ENCODE peak calls at places on chromosomes 11 and 22, in seven cellular contexts. One of them, this sample, is unnamed.

GRCh38 chr22:37384691-37385090 is 42.6 kb downstream of the ELFN2 start:
- DNase-seq in left ventricle myocardium inferior: no peak
- DNase-seq in astrocyte: no peak
- DNase-seq in HFF-Myc: no peak
- DNase-seq in neural progenitor cell: no peak
- DNase-seq in body of pancreas: no peak
- DNase-seq in kidney: no peak
- DNase-seq in this sample: no peak

GRCh38 chr22:35377735-35378134 is 3.2 kb upstream of the HMOX1 start:
- DNase-seq in left ventricle myocardium inferior: no peak
- DNase-seq in astrocyte: no peak
- DNase-seq in HFF-Myc: no peak
- DNase-seq in neural progenitor cell: no peak
- DNase-seq in body of pancreas: no peak
- DNase-seq in kidney: no peak
- DNase-seq in this sample: no peak

GRCh38 chr22:45212306-45212709 is 28.4 kb downstream of the KIAA0930 start:
- DNase-seq in left ventricle myocardium inferior: peak
- DNase-seq in astrocyte: peak
- DNase-seq in HFF-Myc: peak
- DNase-seq in neural progenitor cell: peak
- DNase-seq in body of pancreas: peak
- DNase-seq in kidney: peak
- DNase-seq in this sample: peak

GRCh38 chr11:11476971-11477645 is 124.1 kb upstream of the CSNK2A3 start:
- DNase-seq in left ventricle myocardium inferior: no peak
- DNase-seq in astrocyte: no peak
- DNase-seq in HFF-Myc: no peak
- DNase-seq in neural progenitor cell: no peak
- DNase-seq in body of pancreas: no peak
- DNase-seq in kidney: no peak
- DNase-seq in this sample: no peak

GRCh38 chr22:47115518-47115890 is 353.1 kb downstream of the TBC1D22A start:
- DNase-seq in left ventricle myocardium inferior: no peak
- DNase-seq in astrocyte: no peak
- DNase-seq in HFF-Myc: no peak
- DNase-seq in neural progenitor cell: no peak
- DNase-seq in body of pancreas: no peak
- DNase-seq in kidney: no peak
- DNase-seq in this sample: no peak

GRCh38 chr11:1151366-1152315 is 6.1 kb upstream of the MUC5AC start:
- DNase-seq in left ventricle myocardium inferior: no peak
- DNase-seq in astrocyte: no peak
- DNase-seq in HFF-Myc: no peak
- DNase-seq in neural progenitor cell: no peak
- DNase-seq in body of pancreas: no peak
- DNase-seq in kidney: peak
- DNase-seq in this sample: no peak

GRCh38 chr11:93842461-93842860 is 8.0 kb downstream of the VSTM5 start:
- DNase-seq in left ventricle myocardium inferior: no peak
- DNase-seq in astrocyte: peak
- DNase-seq in HFF-Myc: no peak
- DNase-seq in neural progenitor cell: no peak
- DNase-seq in body of pancreas: peak
- DNase-seq in kidney: no peak
- DNase-seq in this sample: peak

GRCh38 chr11:108965602-108966001 is 300.7 kb downstream of the DDX10 start:
- DNase-seq in left ventricle myocardium inferior: no peak
- DNase-seq in astrocyte: peak
- DNase-seq in HFF-Myc: peak
- DNase-seq in neural progenitor cell: no peak
- DNase-seq in body of pancreas: no peak
- DNase-seq in kidney: no peak
- DNase-seq in this sample: peak

GRCh38 chr11:69445131-69445470 is 36.4 kb upstream of the LINC01488 start:
- DNase-seq in left ventricle myocardium inferior: no peak
- DNase-seq in astrocyte: no peak
- DNase-seq in HFF-Myc: no peak
- DNase-seq in neural progenitor cell: no peak
- DNase-seq in body of pancreas: no peak
- DNase-seq in kidney: no peak
- DNase-seq in this sample: no peak

GRCh38 chr11:117861151-117862018 is 15.1 kb downstream of the FXYD6 start:
- DNase-seq in left ventricle myocardium inferior: peak
- DNase-seq in astrocyte: no peak
- DNase-seq in HFF-Myc: no peak
- DNase-seq in neural progenitor cell: peak
- DNase-seq in body of pancreas: no peak
- DNase-seq in kidney: no peak
- DNase-seq in this sample: no peak

GRCh38 chr11:134040386-134041297 is 28.2 kb upstream of the JAM3 start:
- DNase-seq in left ventricle myocardium inferior: no peak
- DNase-seq in astrocyte: peak
- DNase-seq in HFF-Myc: no peak
- DNase-seq in neural progenitor cell: no peak
- DNase-seq in body of pancreas: no peak
- DNase-seq in kidney: peak
- DNase-seq in this sample: peak

GRCh38 chr22:26592368-26593015 is 2.6 kb upstream of the TPST2 start:
- DNase-seq in left ventricle myocardium inferior: no peak
- DNase-seq in astrocyte: no peak
- DNase-seq in HFF-Myc: no peak
- DNase-seq in neural progenitor cell: no peak
- DNase-seq in body of pancreas: no peak
- DNase-seq in kidney: no peak
- DNase-seq in this sample: no peak

GRCh38 chr11:130548491-130548833 is 100.0 kb downstream of the ADAMTS15 start:
- DNase-seq in left ventricle myocardium inferior: no peak
- DNase-seq in astrocyte: no peak
- DNase-seq in HFF-Myc: no peak
- DNase-seq in neural progenitor cell: no peak
- DNase-seq in body of pancreas: no peak
- DNase-seq in kidney: no peak
- DNase-seq in this sample: peak

GRCh38 chr11:58592760-58593472 is 14.1 kb downstream of the ZFP91 start:
- DNase-seq in left ventricle myocardium inferior: no peak
- DNase-seq in astrocyte: no peak
- DNase-seq in HFF-Myc: no peak
- DNase-seq in neural progenitor cell: no peak
- DNase-seq in body of pancreas: peak
- DNase-seq in kidney: no peak
- DNase-seq in this sample: no peak

GRCh38 chr22:37909756-37910155 is 3.7 kb downstream of the MICALL1 start:
- DNase-seq in left ventricle myocardium inferior: no peak
- DNase-seq in astrocyte: no peak
- DNase-seq in HFF-Myc: no peak
- DNase-seq in neural progenitor cell: no peak
- DNase-seq in body of pancreas: no peak
- DNase-seq in kidney: no peak
- DNase-seq in this sample: peak

GRCh38 chr22:35978889-35979288 is 49.7 kb downstream of the RBFOX2 start:
- DNase-seq in left ventricle myocardium inferior: no peak
- DNase-seq in astrocyte: no peak
- DNase-seq in HFF-Myc: no peak
- DNase-seq in neural progenitor cell: no peak
- DNase-seq in body of pancreas: no peak
- DNase-seq in kidney: no peak
- DNase-seq in this sample: peak

GRCh38 chr11:88813233-88813915 is 252.4 kb downstream of the GRM5 start:
- DNase-seq in left ventricle myocardium inferior: no peak
- DNase-seq in astrocyte: no peak
- DNase-seq in HFF-Myc: no peak
- DNase-seq in neural progenitor cell: peak
- DNase-seq in body of pancreas: no peak
- DNase-seq in kidney: no peak
- DNase-seq in this sample: no peak

GRCh38 chr11:45988922-45989321 is 66.5 kb downstream of the LARGE2 start:
- DNase-seq in left ventricle myocardium inferior: no peak
- DNase-seq in astrocyte: no peak
- DNase-seq in HFF-Myc: no peak
- DNase-seq in neural progenitor cell: no peak
- DNase-seq in body of pancreas: no peak
- DNase-seq in kidney: no peak
- DNase-seq in this sample: no peak

GRCh38 chr11:45984192-45984591 is 61.7 kb downstream of the LARGE2 start:
- DNase-seq in left ventricle myocardium inferior: no peak
- DNase-seq in astrocyte: no peak
- DNase-seq in HFF-Myc: no peak
- DNase-seq in neural progenitor cell: no peak
- DNase-seq in body of pancreas: no peak
- DNase-seq in kidney: no peak
- DNase-seq in this sample: no peak

GRCh38 chr11:45985212-45985611 is 62.8 kb downstream of the LARGE2 start:
- DNase-seq in left ventricle myocardium inferior: no peak
- DNase-seq in astrocyte: no peak
- DNase-seq in HFF-Myc: no peak
- DNase-seq in neural progenitor cell: no peak
- DNase-seq in body of pancreas: no peak
- DNase-seq in kidney: no peak
- DNase-seq in this sample: no peak

GRCh38 chr11:45982656-45983470 is 60.4 kb downstream of the LARGE2 start:
- DNase-seq in left ventricle myocardium inferior: peak
- DNase-seq in astrocyte: peak
- DNase-seq in HFF-Myc: peak
- DNase-seq in neural progenitor cell: peak
- DNase-seq in body of pancreas: no peak
- DNase-seq in kidney: no peak
- DNase-seq in this sample: peak

DNA sequence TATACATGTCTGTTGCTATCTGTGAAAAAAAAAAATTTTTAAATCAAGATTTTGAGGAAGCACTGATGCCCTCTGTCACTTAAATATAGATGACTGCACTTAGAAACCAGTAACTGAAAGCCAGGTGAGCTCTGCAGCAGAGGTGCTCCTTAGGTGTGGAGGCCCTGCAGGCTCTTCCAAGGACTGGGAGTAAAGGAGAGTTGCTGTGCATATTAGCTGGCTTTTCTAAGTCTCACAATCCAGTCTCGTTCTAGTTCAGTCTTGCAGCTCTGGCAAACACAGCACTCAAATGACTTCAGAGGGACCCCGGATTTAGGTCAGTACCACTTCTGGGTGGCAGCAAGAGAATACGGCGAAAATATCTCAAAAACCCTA is 61.0 kb downstream of the LARGE2 start:
- DNase-seq in left ventricle myocardium inferior: no peak
- DNase-seq in astrocyte: no peak
- DNase-seq in HFF-Myc: no peak
- DNase-seq in neural progenitor cell: no peak
- DNase-seq in body of pancreas: no peak
- DNase-seq in kidney: no peak
- DNase-seq in this sample: no peak
- H3K4me3 ChIP-seq in left ventricle myocardium inferior: no peak
- H3K4me3 ChIP-seq in astrocyte: no peak
- H3K4me3 ChIP-seq in HFF-Myc: no peak
- H3K4me3 ChIP-seq in neural progenitor cell: no peak
- H3K4me3 ChIP-seq in body of pancreas: no peak
- H3K4me3 ChIP-seq in kidney: no peak
- H3K4me3 ChIP-seq in this sample: no peak

GRCh38 chr11:24900524-24900923 is 403.7 kb downstream of the LUZP2 start:
- DNase-seq in left ventricle myocardium inferior: no peak
- DNase-seq in astrocyte: no peak
- DNase-seq in HFF-Myc: no peak
- DNase-seq in neural progenitor cell: no peak
- DNase-seq in body of pancreas: no peak
- DNase-seq in kidney: no peak
- DNase-seq in this sample: no peak
- TF ChIP-seq CTCF in left ventricle myocardium inferior: no peak
- TF ChIP-seq CTCF in astrocyte: no peak
- TF ChIP-seq CTCF in HFF-Myc: no peak
- TF ChIP-seq CTCF in neural progenitor cell: no peak
- TF ChIP-seq CTCF in body of pancreas: no peak
- TF ChIP-seq CTCF in kidney: no peak
- TF ChIP-seq CTCF in this sample: no peak

GRCh38 chr11:111604392-111605009 is 2.3 kb downstream of the SIK2 start:
- DNase-seq in left ventricle myocardium inferior: no peak
- DNase-seq in astrocyte: peak
- DNase-seq in HFF-Myc: no peak
- DNase-seq in neural progenitor cell: peak
- DNase-seq in body of pancreas: no peak
- DNase-seq in kidney: no peak
- DNase-seq in this sample: peak

GRCh38 chr11:111602865-111603632 is 800 bp downstream of the SIK2 start:
- DNase-seq in left ventricle myocardium inferior: no peak
- DNase-seq in astrocyte: peak
- DNase-seq in HFF-Myc: no peak
- DNase-seq in neural progenitor cell: peak
- DNase-seq in body of pancreas: peak
- DNase-seq in kidney: no peak
- DNase-seq in this sample: peak

GRCh38 chr11:111601979-111602864 is at the start of gene SIK2:
- DNase-seq in left ventricle myocardium inferior: peak
- DNase-seq in astrocyte: peak
- DNase-seq in HFF-Myc: peak
- DNase-seq in neural progenitor cell: peak
- DNase-seq in body of pancreas: peak
- DNase-seq in kidney: peak
- DNase-seq in this sample: peak

GRCh38 chr11:111603633-111604130 is 1.4 kb downstream of the SIK2 start:
- DNase-seq in left ventricle myocardium inferior: no peak
- DNase-seq in astrocyte: no peak
- DNase-seq in HFF-Myc: no peak
- DNase-seq in neural progenitor cell: no peak
- DNase-seq in body of pancreas: no peak
- DNase-seq in kidney: no peak
- DNase-seq in this sample: no peak

GRCh38 chr11:111601636-111601978 is 642 bp upstream of the SIK2 start:
- DNase-seq in left ventricle myocardium inferior: no peak
- DNase-seq in astrocyte: no peak
- DNase-seq in HFF-Myc: no peak
- DNase-seq in neural progenitor cell: no peak
- DNase-seq in body of pancreas: no peak
- DNase-seq in kidney: no peak
- DNase-seq in this sample: no peak
- H3K4me3 ChIP-seq in left ventricle myocardium inferior: peak
- H3K4me3 ChIP-seq in astrocyte: peak
- H3K4me3 ChIP-seq in HFF-Myc: peak
- H3K4me3 ChIP-seq in neural progenitor cell: peak
- H3K4me3 ChIP-seq in body of pancreas: no peak
- H3K4me3 ChIP-seq in kidney: peak
- H3K4me3 ChIP-seq in this sample: peak

DNA sequence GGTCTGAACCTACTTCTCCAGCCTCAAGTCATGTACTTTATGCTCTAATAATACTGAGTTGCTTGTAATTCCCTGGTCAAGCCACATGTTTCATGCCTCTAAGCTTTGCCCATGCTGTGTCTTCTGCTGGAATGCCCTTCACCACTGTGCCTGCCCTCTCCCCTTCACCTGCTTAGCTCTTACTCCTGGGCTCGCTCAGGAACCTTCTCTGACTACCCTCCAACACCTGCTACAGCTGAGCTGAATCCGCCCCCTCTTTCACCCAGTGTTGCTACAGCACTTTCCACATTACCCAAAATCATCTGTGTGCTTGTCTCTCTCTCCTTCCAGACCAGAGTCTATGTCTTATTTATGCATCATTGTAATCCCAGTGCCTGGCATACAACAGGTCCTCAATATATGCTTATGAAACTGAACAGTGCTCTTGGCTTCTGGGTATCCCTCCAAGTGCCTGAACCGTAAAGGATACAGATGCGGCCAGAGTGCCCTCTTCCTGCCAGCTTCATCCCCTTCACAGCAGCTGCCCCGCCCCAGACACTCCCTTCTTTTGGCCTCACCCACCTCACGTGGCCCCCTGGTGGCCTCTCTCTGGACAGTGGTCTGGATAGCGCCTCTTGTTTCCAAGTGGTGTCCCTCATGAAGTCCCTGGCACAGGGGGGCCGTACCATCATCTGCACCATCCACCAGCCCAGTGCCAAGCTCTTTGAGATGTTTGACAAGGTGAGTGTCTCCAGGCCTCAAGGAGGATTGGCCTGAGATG is 7.1 kb downstream of the ABCG4 start:
- DNase-seq in left ventricle myocardium inferior: no peak
- DNase-seq in astrocyte: no peak
- DNase-seq in HFF-Myc: no peak
- DNase-seq in neural progenitor cell: peak
- DNase-seq in body of pancreas: no peak
- DNase-seq in kidney: no peak
- DNase-seq in this sample: no peak
- TF ChIP-seq CTCF in left ventricle myocardium inferior: no peak
- TF ChIP-seq CTCF in astrocyte: no peak
- TF ChIP-seq CTCF in HFF-Myc: peak
- TF ChIP-seq CTCF in neural progenitor cell: peak
- TF ChIP-seq CTCF in body of pancreas: no peak
- TF ChIP-seq CTCF in kidney: no peak
- TF ChIP-seq CTCF in this sample: peak